ENCODE peak calls at places on chromosomes 11 and 22, in five cellular contexts. V, Z, C, B and G are unnamed samples. For H3K9me2, the result is how much of the 10 kb centered on the place peaks cover.

GRCh38 chr11:19220903-19221682 is 19.3 kb upstream of the CSRP3 start:
- DNase-seq in B (no peak), Z (no peak), V (no peak), C (no peak), G (no peak)

GRCh38 chr11:44629732-44630345 is 64.4 kb downstream of the CD82 start:
- DNase-seq in B (no peak), Z (no peak), C (no peak), V (no peak), G (no peak)

GRCh38 chr11:125202977-125203376 is 38.4 kb downstream of the PKNOX2 start:
- DNase-seq in V (no peak), C (no peak), Z (no peak), B (no peak), G (no peak)

GRCh38 chr11:123454060-123454651 is 24.1 kb downstream of the GRAMD1B start:
- DNase-seq in Z (no peak), C (peak), B (no peak), V (peak), G (no peak)

GRCh38 chr22:20423636-20424511 is 13.8 kb downstream of the SCARF2 start:
- DNase-seq in V (no peak), C (no peak), Z (peak), B (no peak), G (no peak)

GRCh38 chr22:18070556-18071306 is 7.1 kb upstream of the PEX26 start:
- DNase-seq in B (no peak), C (peak), V (no peak), Z (no peak), G (peak)

GRCh38 chr11:28822596-28822995 is 714.4 kb downstream of the METTL15 start:
- DNase-seq in B (no peak), Z (no peak), V (no peak), C (peak), G (no peak)

GRCh38 chr11:70942593-70942992 is 309.8 kb downstream of the SHANK2 start:
- DNase-seq in B (no peak), V (no peak), Z (no peak), C (no peak), G (peak)

GRCh38 chr22:37933711-37934376 is 19.6 kb downstream of the C22orf23 start:
- DNase-seq in B (peak), C (peak), Z (peak), V (peak), G (peak)

GRCh38 chr22:42919199-42919598 is 62.1 kb upstream of the ARFGAP3 start:
- DNase-seq in Z (no peak), C (peak), V (peak), B (no peak), G (no peak)

GRCh38 chr11:32430586-32431357 is 4.6 kb downstream of the WT1 start:
- DNase-seq in Z (peak), V (no peak), C (no peak), B (no peak), G (peak)

GRCh38 chr11:38169286-38169685 is 1571.2 kb upstream of the RAG2 start:
- DNase-seq in B (no peak), Z (no peak), C (peak), V (peak), G (no peak)

GRCh38 chr11:9617960-9618359 is 44.5 kb downstream of the WEE1 start:
- DNase-seq in V (peak), B (no peak), Z (no peak), C (no peak), G (no peak)
- TF ChIP-seq EZH2phosphoT487 in V (no peak), B (no peak), Z (no peak), C (no peak), G (no peak)

GRCh38 chr11:63534076-63534475 is 2.5 kb upstream of the PLAAT4 start:
- DNase-seq in Z (no peak), B (no peak), V (no peak), C (no peak), G (no peak)

GRCh38 chr11:63535734-63536133 is 874 bp upstream of the PLAAT4 start:
- DNase-seq in B (no peak), V (no peak), Z (no peak), C (no peak), G (no peak)

GRCh38 chr11:63536669-63537292 is at the start of gene PLAAT4:
- DNase-seq in Z (no peak), V (peak), C (peak), B (peak), G (no peak)

GRCh38 chr11:63534895-63535461 is 1.6 kb upstream of the PLAAT4 start:
- DNase-seq in C (no peak), B (peak), V (no peak), Z (no peak), G (no peak)

GRCh38 chr11:63537293-63538101 is 889 bp downstream of the PLAAT4 start:
- DNase-seq in Z (no peak), C (no peak), V (peak), B (peak), G (no peak)
- H3K4me3 ChIP-seq in Z (no peak), C (peak), V (peak), B (peak), G (no peak)

GRCh38 chr11:69489031-69489745 is 7.7 kb downstream of the LINC01488 start:
- DNase-seq in Z (no peak), C (no peak), V (no peak), B (no peak), G (no peak)
- H3K9me2 ChIP-seq in Z (under half), C (under half), V (under half), B (under half), G (under half)

DNA sequence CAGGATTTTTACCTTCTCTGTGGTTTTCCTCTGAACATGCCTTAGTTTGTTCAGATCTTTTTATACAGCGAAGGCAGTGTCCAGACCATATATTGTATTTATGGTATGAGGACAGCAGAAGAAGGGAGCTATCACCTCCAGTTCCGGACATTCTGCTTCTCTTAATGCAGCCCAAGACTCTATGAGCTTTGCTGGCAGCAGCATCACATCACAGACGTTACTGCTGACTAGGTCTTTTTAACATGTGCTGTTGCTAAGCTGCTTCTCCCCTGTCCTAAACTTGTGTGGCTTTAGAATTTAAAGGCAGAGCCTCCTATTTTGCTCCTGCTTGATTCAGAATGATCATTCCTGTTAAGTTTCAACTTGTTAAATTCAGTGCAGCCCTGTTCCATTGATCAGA is 13.4 kb downstream of the MICAL2 start:
- DNase-seq in V (peak), B (peak), Z (no peak), C (no peak), G (no peak)
- TF ChIP-seq EZH2phosphoT487 in V (no peak), B (no peak), Z (no peak), C (no peak), G (no peak)

DNA sequence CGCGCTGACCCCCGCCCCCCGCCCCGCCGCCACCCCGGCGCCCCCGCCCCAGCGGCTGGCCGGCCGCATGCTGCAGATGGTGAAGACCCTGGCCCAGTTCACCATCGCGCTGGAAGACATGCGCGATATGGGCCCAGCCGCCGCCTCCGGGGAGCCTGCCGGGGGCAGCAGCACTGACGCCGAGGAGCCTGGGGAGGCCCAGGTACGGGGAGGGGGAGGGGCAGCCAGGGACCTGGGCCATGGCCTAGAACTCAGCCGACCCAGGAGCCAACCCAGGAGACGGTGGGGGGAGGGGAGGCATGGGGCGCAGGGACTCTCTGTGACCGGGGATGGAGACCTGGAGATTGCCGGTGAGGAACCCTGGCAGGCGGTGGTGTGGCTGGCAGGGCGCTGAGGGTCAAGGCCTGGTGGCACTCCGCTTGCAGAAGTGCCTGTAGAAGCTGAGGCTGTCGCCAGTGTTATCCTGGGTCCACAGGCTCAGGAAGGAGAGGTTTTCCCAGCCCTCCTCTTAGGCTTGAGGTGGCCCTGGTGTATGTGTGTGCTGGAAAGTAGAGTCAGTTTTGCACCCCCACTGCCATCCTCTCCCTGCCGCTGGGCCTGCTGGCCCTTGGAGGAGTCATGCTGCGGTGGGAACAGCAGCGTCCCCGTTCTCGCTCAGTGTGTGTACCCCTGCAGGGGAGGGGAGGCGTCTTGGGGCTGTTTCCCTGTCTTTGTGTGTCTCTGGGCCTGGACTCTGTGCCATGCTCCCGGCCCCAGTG is 32.9 kb upstream of the RELT start:
- DNase-seq in B (no peak), C (peak), V (no peak), Z (peak), G (peak)
- H3K4me3 ChIP-seq in B (no peak), C (peak), V (no peak), Z (no peak), G (peak)